ENCODE peak calls at places on chromosomes 7 and 10, in nine cellular contexts. C is PC-3, E is tibial nerve, J is WERI-Rb-1, M is prostate gland, A is K562, T is fibroblast of lung, G is A673, K is ovary. P is an unnamed sample.
A peak's percentile ranks its signal among the peaks of the same experiment; 100 is the strongest.

GRCh38 chr7:47370461-47371042 is 211.4 kb downstream of the TNS3 start:
- DNase-seq in C (no peak), E (no peak), M (no peak), T (no peak), A (no peak), G (no peak), K (no peak), J (no peak), P (no peak)

GRCh38 chr10:58180633-58181032 is 87.1 kb downstream of the IPMK start:
- DNase-seq in E (no peak), M (no peak), K (no peak), J (no peak), G (no peak), A (peak; percentile 9), T (no peak), C (peak; percentile 28), P (no peak)

GRCh38 chr7:156680281-156680680 is 39.7 kb downstream of the RNF32 start:
- DNase-seq in T (peak; percentile 34), J (no peak), G (no peak), M (no peak), K (no peak), E (no peak), C (no peak), A (no peak), P (no peak)

GRCh38 chr10:98019784-98020183 is 10.6 kb downstream of the CRTAC1 start:
- DNase-seq in J (no peak), A (no peak), C (no peak), K (no peak), M (no peak), G (no peak), E (no peak), T (no peak), P (no peak)

GRCh38 chr10:120394446-120394845 is 62.6 kb upstream of the PLPP4 start:
- DNase-seq in E (no peak), G (no peak), T (no peak), K (no peak), A (no peak), M (no peak), J (no peak), C (no peak), P (no peak)

GRCh38 chr7:132187869-132188789 is 388.1 kb downstream of the PLXNA4 start:
- DNase-seq in G (no peak), T (no peak), J (no peak), E (no peak), K (no peak), A (no peak), M (no peak), C (no peak), P (no peak)

GRCh38 chr7:47502240-47502877 is 79.6 kb downstream of the TNS3 start:
- DNase-seq in C (no peak), K (no peak), E (no peak), G (no peak), J (no peak), T (no peak), M (no peak), A (no peak), P (no peak)

GRCh38 chr7:129169171-129169643 is 19.2 kb upstream of the SMO start:
- DNase-seq in T (peak; percentile 42), G (peak; percentile 65), A (peak; percentile 74), K (peak; percentile 60), M (peak; percentile 41), C (no peak), J (no peak), E (peak; percentile 37), P (no peak)

GRCh38 chr7:66841898-66842297 is 79.1 kb upstream of the TMEM248 start:
- DNase-seq in G (no peak), A (no peak), K (no peak), M (no peak), E (no peak), T (no peak), J (no peak), C (no peak), P (no peak)

GRCh38 chr7:26078437-26079362 is 73.3 kb upstream of the NFE2L3 start:
- DNase-seq in M (peak; percentile 59), T (peak; percentile 18), K (peak; percentile 45), J (peak; percentile 98), E (peak; percentile 44), C (peak; percentile 69), A (peak; percentile 69), G (peak; percentile 82), P (peak; percentile 51)

GRCh38 chr7:86328801-86329433 is 314.8 kb upstream of the GRM3 start:
- DNase-seq in A (no peak), G (no peak), K (no peak), C (no peak), M (no peak), E (no peak), T (no peak), J (no peak), P (no peak)

DNA sequence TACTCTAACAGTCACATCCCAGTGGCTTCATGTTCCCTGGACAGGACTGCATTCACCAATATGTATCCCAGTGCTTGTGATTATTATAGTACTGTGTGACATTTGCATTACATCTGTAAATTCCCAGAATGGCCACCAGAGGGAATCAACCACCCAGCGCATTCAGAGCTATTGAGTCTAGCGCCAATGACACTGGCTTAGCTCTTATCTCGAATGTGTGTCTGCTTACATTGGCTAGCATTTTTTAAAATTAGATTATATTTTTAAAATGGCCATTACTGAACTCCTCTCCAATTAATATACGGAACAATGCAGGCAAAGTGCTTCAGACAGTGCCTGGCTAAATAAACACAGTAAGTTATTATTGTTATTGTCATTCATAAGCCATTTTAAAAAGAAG is 36.3 kb downstream of the TRIL start:
- DNase-seq in C (peak; percentile 81), M (peak; percentile 63), G (peak; percentile 84), T (peak; percentile 75), E (no peak), J (peak; percentile 53), K (no peak), A (peak; percentile 64), P (peak; percentile 26)
- TF ChIP-seq CTCF in C (peak; percentile 83), M (peak; percentile 81), G (peak; percentile 86), T (peak; percentile 91), E (peak; percentile 84), J (peak; percentile 73), K (peak; percentile 69), A (peak; percentile 74), P (peak; percentile 78)

GRCh38 chr7:20786779-20787651 is at the start of gene SP8:
- DNase-seq in J (peak; percentile 58), G (peak; percentile 58), T (no peak), A (peak; percentile 89), E (no peak), K (no peak), M (peak; percentile 87), C (no peak), P (no peak)
- H3K4me3 ChIP-seq in J (peak within 1 kb of the TSS; percentile 36), G (peak within 1 kb of the TSS; percentile 37), T (peak within 1 kb of the TSS; percentile 28), A (peak within 1 kb of the TSS; percentile 68), E (no peak within 1 kb of the TSS), K (peak within 1 kb of the TSS; percentile 16), M (peak within 1 kb of the TSS; percentile 55), C (peak within 1 kb of the TSS; percentile 48), P (peak within 1 kb of the TSS; percentile 57)

DNA sequence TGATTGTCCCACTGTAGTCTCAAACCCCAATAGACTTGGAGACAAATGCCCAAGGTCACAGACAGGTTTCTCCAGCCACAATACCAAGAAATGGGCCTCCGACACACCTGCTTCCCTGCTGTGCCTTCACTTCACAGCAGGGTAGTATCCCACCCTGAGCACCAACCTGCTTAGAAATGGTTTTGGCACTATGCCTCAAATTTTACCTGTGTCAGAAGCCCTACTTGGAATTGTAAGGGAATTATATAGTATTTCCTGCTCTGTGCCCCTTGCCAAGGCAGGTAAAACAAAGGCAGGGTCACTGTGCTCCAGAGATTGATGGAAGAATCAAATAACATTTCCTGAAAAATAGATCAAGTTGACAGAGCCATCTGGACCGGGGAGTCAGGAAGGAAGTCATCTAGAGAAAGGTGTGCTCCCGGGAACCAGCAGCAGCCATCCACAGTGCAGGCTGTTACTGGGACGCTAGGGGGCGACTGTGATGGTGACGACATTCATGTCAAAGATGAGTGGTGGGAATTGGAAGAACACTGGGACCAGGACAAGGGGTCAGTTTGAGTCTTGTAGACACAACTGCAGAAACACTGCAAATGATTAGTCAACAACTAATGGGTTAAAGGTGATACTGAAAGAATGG is 117.8 kb upstream of the AKR1E2 start:
- DNase-seq in K (no peak), A (peak; percentile 52), E (no peak), C (no peak), J (peak; percentile 15), M (no peak), T (no peak), G (peak; percentile 35), P (no peak)
- TF ChIP-seq CTCF in K (no peak), A (peak; percentile 67), E (no peak), C (peak; percentile 42), J (peak; percentile 21), M (no peak), T (no peak), G (peak; percentile 68), P (peak; percentile 46)

GRCh38 chr7:90713628-90714027 is 117.5 kb downstream of the CDK14 start:
- DNase-seq in K (no peak), T (no peak), C (no peak), J (no peak), E (no peak), G (no peak), A (no peak), M (no peak), P (no peak)

GRCh38 chr7:90708841-90709317 is 112.8 kb downstream of the CDK14 start:
- DNase-seq in C (peak; percentile 67), G (peak; percentile 90), A (peak; percentile 7), K (no peak), J (peak; percentile 57), E (no peak), M (no peak), T (no peak), P (no peak)

GRCh38 chr7:90710466-90710850 is 114.3 kb downstream of the CDK14 start:
- DNase-seq in K (no peak), M (no peak), J (no peak), G (no peak), A (no peak), T (no peak), E (no peak), C (no peak), P (no peak)

GRCh38 chr7:90706067-90706716 is 110.1 kb downstream of the CDK14 start:
- DNase-seq in M (peak; percentile 60), E (no peak), A (no peak), J (no peak), C (no peak), G (peak; percentile 58), T (peak; percentile 60), K (no peak), P (peak; percentile 96)

DNA sequence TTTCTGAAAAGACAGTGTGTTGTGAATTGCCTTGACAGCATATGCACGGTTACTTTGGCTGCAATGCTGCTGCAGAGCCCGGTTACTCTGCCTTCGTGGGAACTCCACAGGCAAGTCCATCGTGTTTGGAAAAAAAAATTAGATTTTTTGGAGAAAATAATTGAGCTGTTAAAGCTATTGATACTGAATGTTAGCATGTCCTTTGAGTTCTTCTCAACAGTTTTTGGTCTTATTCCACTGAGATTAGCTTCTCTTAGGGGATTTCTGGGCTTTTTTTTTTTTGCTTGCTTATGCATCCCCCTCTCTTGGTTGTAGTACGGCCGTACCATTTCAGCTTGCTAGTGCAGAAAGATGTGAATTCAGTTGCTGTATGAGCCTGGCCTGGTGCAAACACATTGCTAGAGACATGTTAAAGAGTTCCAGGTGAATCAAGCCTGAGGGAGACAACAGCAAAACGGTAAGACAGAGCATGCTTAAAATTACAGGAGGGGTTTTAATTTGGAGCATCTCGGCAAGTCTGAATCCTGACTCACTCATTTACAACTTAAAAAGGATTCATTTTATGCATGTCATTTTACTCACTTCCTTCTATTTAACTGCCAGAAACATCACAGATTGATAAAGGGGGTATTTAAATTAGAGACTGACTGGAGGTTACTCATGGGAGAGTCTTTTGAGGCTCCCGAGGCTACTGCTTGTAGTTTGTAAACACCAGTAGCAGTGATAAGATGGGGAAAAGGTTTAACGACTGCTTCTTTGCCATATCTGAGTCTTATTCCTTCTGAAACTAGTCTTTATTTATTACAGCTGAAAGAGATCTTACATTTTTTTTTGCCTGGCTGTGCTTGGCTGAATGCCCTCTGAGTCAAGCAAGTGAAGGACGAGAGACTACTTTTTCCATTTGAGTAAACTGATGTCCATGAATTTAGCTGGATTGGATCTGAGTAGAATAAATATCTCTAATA is 113.7 kb downstream of the CDK14 start:
- DNase-seq in E (no peak), M (no peak), J (no peak), C (peak; percentile 28), A (no peak), G (peak; percentile 73), T (peak; percentile 71), K (peak; percentile 33), P (no peak)
- H3K4me3 ChIP-seq in E (no peak overlapping the region), M (no peak overlapping the region), J (no peak overlapping the region), C (no peak overlapping the region), A (no peak overlapping the region), G (peak overlapping the region; percentile 46), T (peak overlapping the region; percentile 3), K (peak overlapping the region; percentile 7), P (no peak overlapping the region)

P was measured in LNCaP clone FGC.